ENCODE peak calls at places on chromosomes 3 and 15, in four cellular contexts. R is right cardiac atrium, D is T-helper 17 cell, E is ACHN. Q is an unnamed sample.

GRCh38 chr3:195411831-195412230 is 31.0 kb downstream of the ACAP2 start:
- DNase-seq in R (no peak), D (no peak), E (no peak), Q (no peak)

GRCh38 chr3:194296832-194297666 is 54.1 kb downstream of the CPN2 start:
- DNase-seq in R (peak), D (no peak), E (peak), Q (peak)

GRCh38 chr3:94643400-94643799 is 580.5 kb downstream of the NSUN3 start:
- DNase-seq in R (no peak), D (no peak), E (no peak), Q (no peak)

GRCh38 chr3:9727041-9727595 is 4.4 kb upstream of the BRPF1 start:
- DNase-seq in R (no peak), D (peak), E (peak), Q (peak)

GRCh38 chr3:170429050-170429449 is 10.4 kb downstream of the CLDN11 start:
- DNase-seq in R (no peak), D (no peak), E (peak), Q (peak)

GRCh38 chr3:56862352-56863062 is 60.8 kb upstream of the ARHGEF3 start:
- DNase-seq in R (no peak), D (no peak), E (no peak), Q (no peak)

GRCh38 chr15:88609344-88609743 is 11.8 kb upstream of the AEN start:
- DNase-seq in R (no peak), D (no peak), E (no peak), Q (no peak)

GRCh38 chr3:104359546-104359945 is 1007.2 kb upstream of the ALCAM start:
- DNase-seq in R (no peak), D (no peak), E (peak), Q (no peak)

GRCh38 chr15:68054658-68055223 is 626 bp downstream of the PIAS1 start:
- DNase-seq in R (peak), D (peak), E (peak), Q (peak)

GRCh38 chr3:1087066-1087555 is 5.7 kb upstream of the CNTN6 start:
- DNase-seq in R (peak), D (no peak), E (peak), Q (peak)

GRCh38 chr3:165919284-165919683 is 82.1 kb upstream of the BCHE start:
- DNase-seq in R (no peak), D (no peak), E (no peak), Q (no peak)

GRCh38 chr3:61964566-61964965 is 403.2 kb downstream of the PTPRG start:
- DNase-seq in R (no peak), D (no peak), E (no peak), Q (no peak)

GRCh38 chr15:92306662-92307061 is 87.0 kb upstream of the ST8SIA2 start:
- DNase-seq in R (no peak), D (no peak), E (no peak), Q (peak)

GRCh38 chr15:40081691-40082194 is 26.9 kb downstream of the BMF start:
- DNase-seq in R (peak), D (no peak), E (no peak), Q (peak)

GRCh38 chr3:42702066-42702951 is at the start of gene HHATL:
- DNase-seq in R (peak), D (no peak), E (no peak), Q (no peak)

GRCh38 chr15:80509800-80510199 is 105.6 kb downstream of the ARNT2 start:
- DNase-seq in R (no peak), D (no peak), E (no peak), Q (no peak)

GRCh38 chr3:123424999-123425386 is 23.9 kb downstream of the ADCY5 start:
- DNase-seq in R (no peak), D (no peak), E (no peak), Q (no peak)

GRCh38 chr3:124451655-124452317 is 278.5 kb upstream of the UMPS start:
- DNase-seq in R (no peak), D (no peak), E (no peak), Q (no peak)

GRCh38 chr3:129211772-129212171 is 28.1 kb upstream of the CNBP start:
- DNase-seq in R (peak), D (no peak), E (peak), Q (peak)

GRCh38 chr15:65951007-65951406 is 81.7 kb downstream of the RAB11A start:
- DNase-seq in R (no peak), D (no peak), E (no peak), Q (no peak)

GRCh38 chr15:62119224-62119925 is 45.7 kb downstream of the C2CD4B start:
- DNase-seq in R (no peak), D (no peak), E (peak), Q (peak)